ENCODE peak calls at places on chromosome 2, in nine cellular contexts. X, O, R, H, E, K, S, B and N are unnamed samples.

GRCh38 chr2:224816816-224817215 is 100.7 kb upstream of the CCDC195 start:
- DNase-seq in X (no peak), O (peak), R (no peak), H (peak), E (peak), K (no peak), S (no peak), B (peak), N (no peak)

GRCh38 chr2:9373047-9373446 is 50.3 kb downstream of the ITGB1BP1 start:
- DNase-seq in X (no peak), O (no peak), R (no peak), H (no peak), E (no peak), K (no peak), S (no peak), B (peak), N (no peak)

GRCh38 chr2:235191933-235192332 is 240.1 kb downstream of the SH3BP4 start:
- DNase-seq in X (no peak), O (no peak), R (no peak), H (no peak), E (no peak), K (no peak), S (no peak), B (no peak), N (peak)

GRCh38 chr2:161165811-161166210 is 5.6 kb downstream of the TANK start:
- DNase-seq in X (no peak), O (no peak), R (no peak), H (no peak), E (no peak), K (no peak), S (no peak), B (no peak), N (no peak)

GRCh38 chr2:239461551-239462515 is 61.0 kb upstream of the HDAC4 start:
- DNase-seq in X (peak), O (no peak), R (no peak), H (no peak), E (no peak), K (no peak), S (peak), B (no peak), N (peak)

GRCh38 chr2:55500025-55500424 is 19.5 kb upstream of the CFAP36 start:
- DNase-seq in X (no peak), O (peak), R (no peak), H (no peak), E (no peak), K (no peak), S (no peak), B (peak), N (no peak)

GRCh38 chr2:201909348-201909747 is 103.0 kb downstream of the CDK15 start:
- DNase-seq in X (no peak), O (peak), R (no peak), H (no peak), E (no peak), K (peak), S (no peak), B (peak), N (no peak)

GRCh38 chr2:144770616-144771230 is 250.8 kb upstream of the ZEB2 start:
- DNase-seq in X (no peak), O (no peak), R (no peak), H (no peak), E (no peak), K (no peak), S (no peak), B (no peak), N (no peak)

GRCh38 chr2:584863-585823 is 92.1 kb downstream of the TMEM18 start:
- DNase-seq in X (no peak), O (no peak), R (no peak), H (no peak), E (no peak), K (no peak), S (no peak), B (no peak), N (peak)

GRCh38 chr2:39499336-39499735 is 62.3 kb upstream of the MAP4K3 start:
- DNase-seq in X (no peak), O (no peak), R (no peak), H (no peak), E (no peak), K (no peak), S (no peak), B (no peak), N (no peak)

GRCh38 chr2:56077352-56077915 is 106.4 kb upstream of the CCDC85A start:
- DNase-seq in X (no peak), O (peak), R (no peak), H (peak), E (peak), K (no peak), S (no peak), B (no peak), N (peak)

GRCh38 chr2:179974743-179975142 is 32.4 kb downstream of the CWC22 start:
- DNase-seq in X (no peak), O (peak), R (no peak), H (no peak), E (no peak), K (no peak), S (no peak), B (no peak), N (no peak)

DNA sequence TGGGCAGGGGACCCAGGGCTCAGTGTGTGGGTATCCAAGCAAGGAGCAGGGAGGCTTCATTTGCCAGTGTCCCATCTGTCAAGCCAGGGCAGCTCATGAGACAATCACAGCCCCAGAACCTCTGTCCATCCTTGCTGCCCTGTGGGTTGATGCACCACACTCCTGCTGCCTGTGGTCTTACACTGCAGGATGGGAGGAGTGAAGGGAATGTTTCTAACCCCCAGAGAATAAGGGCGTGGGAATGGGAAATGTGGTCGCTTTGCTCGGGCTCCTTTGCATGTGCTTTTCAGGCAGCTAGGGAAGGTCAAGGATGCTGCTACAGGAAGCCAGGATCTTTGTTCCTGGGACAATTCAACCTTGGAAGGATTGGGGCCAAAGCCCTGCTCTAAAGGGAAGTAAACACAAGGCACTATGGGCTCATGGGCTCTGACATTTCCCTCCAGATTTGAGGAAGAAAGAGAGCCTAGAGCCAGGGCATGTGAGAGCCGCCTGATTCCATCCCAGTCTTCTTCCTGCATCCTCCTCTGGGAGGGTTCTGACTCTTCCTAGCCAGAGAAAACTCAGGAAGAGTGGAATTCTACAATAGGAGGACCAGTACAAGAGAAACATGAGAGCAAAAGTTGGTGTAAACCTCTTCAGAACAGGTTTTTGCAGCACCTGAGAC is 18.8 kb upstream of the MAP3K20 start:
- DNase-seq in X (no peak), O (no peak), R (no peak), H (no peak), E (no peak), K (no peak), S (no peak), B (no peak), N (no peak)
- H3K27ac ChIP-seq in X (no peak), O (no peak), R (no peak), H (no peak), E (no peak), K (no peak), S (no peak), B (no peak), N (no peak)

GRCh38 chr2:62458206-62459035 is 47.6 kb downstream of the TMEM17 start:
- DNase-seq in X (no peak), O (peak), R (no peak), H (no peak), E (no peak), K (no peak), S (no peak), B (no peak), N (no peak)
- H3K27ac ChIP-seq in X (no peak), O (no peak), R (peak), H (peak), E (peak), K (no peak), S (peak), B (no peak), N (no peak)

GRCh38 chr2:100744589-100744988 is 75.3 kb upstream of the NPAS2 start:
- DNase-seq in X (no peak), O (peak), R (no peak), H (peak), E (no peak), K (no peak), S (no peak), B (peak), N (no peak)

GRCh38 chr2:100739735-100740432 is 80.1 kb upstream of the NPAS2 start:
- DNase-seq in X (no peak), O (peak), R (no peak), H (no peak), E (no peak), K (no peak), S (no peak), B (no peak), N (no peak)

GRCh38 chr2:100744184-100744583 is 75.8 kb upstream of the NPAS2 start:
- DNase-seq in X (no peak), O (no peak), R (no peak), H (no peak), E (no peak), K (no peak), S (no peak), B (no peak), N (no peak)

GRCh38 chr2:100742884-100743283 is 77.1 kb upstream of the NPAS2 start:
- DNase-seq in X (no peak), O (peak), R (no peak), H (peak), E (no peak), K (peak), S (no peak), B (peak), N (no peak)

GRCh38 chr2:100741880-100742814 is 77.8 kb upstream of the NPAS2 start:
- DNase-seq in X (peak), O (peak), R (peak), H (peak), E (no peak), K (peak), S (no peak), B (peak), N (no peak)
- H3K27ac ChIP-seq in X (peak), O (peak), R (peak), H (peak), E (no peak), K (peak), S (peak), B (peak), N (no peak)

GRCh38 chr2:103942199-103942598 is 911.7 kb upstream of the POU3F3 start:
- DNase-seq in X (no peak), O (no peak), R (no peak), H (no peak), E (no peak), K (no peak), S (no peak), B (no peak), N (no peak)

DNA sequence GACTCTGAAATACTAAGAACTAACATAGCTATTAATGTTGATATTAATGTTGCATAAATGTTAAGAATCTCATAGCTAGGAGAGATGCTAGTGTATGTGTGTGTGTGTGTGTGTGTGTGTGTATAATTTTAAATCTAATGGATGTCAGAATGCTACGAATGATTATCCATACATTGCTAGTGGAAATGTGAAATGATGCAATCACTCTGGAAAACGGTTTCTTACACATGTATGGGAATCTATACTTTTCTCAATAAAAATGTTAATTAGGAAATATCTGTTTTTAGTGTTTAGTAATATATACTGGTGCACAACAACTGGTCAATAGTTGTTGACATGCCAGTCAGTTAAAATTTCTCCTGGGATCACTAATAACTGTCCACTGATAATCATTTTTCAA is 908.8 kb upstream of the POU3F3 start:
- DNase-seq in X (no peak), O (no peak), R (no peak), H (no peak), E (no peak), K (no peak), S (no peak), B (no peak), N (no peak)
- H3K27ac ChIP-seq in X (no peak), O (no peak), R (no peak), H (no peak), E (no peak), K (no peak), S (no peak), B (no peak), N (no peak)